ENCODE peak calls at places on chromosomes 5 and 9, in seven cellular contexts. I, K, J, M, W, V and S are unnamed samples.

GRCh38 chr5:136031713-136032112 is 2.9 kb downstream of the TGFBI start:
- DNase-seq in J (no peak), W (no peak), K (no peak), V (no peak), M (no peak), I (no peak), S (no peak)

GRCh38 chr5:56481147-56481997 is 248.2 kb upstream of the ANKRD55 start:
- DNase-seq in I (peak; percentile 15), K (peak; percentile 28), J (peak; percentile 73), M (no peak), V (peak; percentile 21), W (no peak), S (no peak)

GRCh38 chr9:93596399-93596798 is 20.0 kb downstream of the PHF2 start:
- DNase-seq in W (no peak), M (no peak), K (no peak), V (no peak), J (no peak), I (no peak), S (no peak)

GRCh38 chr5:96433066-96433447 is at the start of gene PCSK1:
- DNase-seq in V (no peak), W (no peak), J (no peak), K (no peak), I (peak; percentile 9), M (peak; percentile 60), S (no peak)

GRCh38 chr9:130165579-130165978 is 6.6 kb upstream of the NCS1 start:
- DNase-seq in J (no peak), M (no peak), V (no peak), I (no peak), W (no peak), K (no peak), S (no peak)

GRCh38 chr5:71891856-71892255 is 172.8 kb downstream of the CARTPT start:
- DNase-seq in W (no peak), K (no peak), M (no peak), I (peak; percentile 6), J (no peak), V (no peak), S (peak; percentile 57)

GRCh38 chr9:137463931-137464290 is 4.8 kb upstream of the NSMF start:
- DNase-seq in V (no peak), J (no peak), W (no peak), K (no peak), M (no peak), I (no peak), S (no peak)

GRCh38 chr5:10892135-10892910 is 131.3 kb upstream of the DAP start:
- DNase-seq in J (no peak), M (no peak), W (no peak), V (no peak), I (no peak), K (no peak), S (no peak)

GRCh38 chr5:52468980-52469379 is 318.7 kb upstream of the ITGA1 start:
- DNase-seq in I (no peak), V (no peak), J (no peak), K (no peak), M (no peak), W (no peak), S (no peak)